ENCODE peak calls at places on chromosome 4, in four cellular contexts. One of them, this sample, is unnamed.

GRCh38 chr4:140819621-140820020 is 63.4 kb upstream of the TBC1D9 start:
- DNase-seq in head of caudate nucleus: no peak
- DNase-seq in naive thymus-derived CD8-positive, alpha-beta T cell: no peak
- DNase-seq in globus pallidus: no peak
- DNase-seq in this sample: no peak

GRCh38 chr4:184388106-184388505 is 86.2 kb downstream of the IRF2 start:
- DNase-seq in naive thymus-derived CD8-positive, alpha-beta T cell: no peak
- DNase-seq in globus pallidus: no peak
- DNase-seq in head of caudate nucleus: no peak
- DNase-seq in this sample: no peak

GRCh38 chr4:56613101-56613862 is 67.8 kb downstream of the HOPX start:
- DNase-seq in globus pallidus: no peak
- DNase-seq in head of caudate nucleus: no peak
- DNase-seq in naive thymus-derived CD8-positive, alpha-beta T cell: no peak
- DNase-seq in this sample: no peak

GRCh38 chr4:67873116-67873515 is 10.7 kb downstream of the TMPRSS11D start:
- DNase-seq in globus pallidus: no peak
- DNase-seq in head of caudate nucleus: no peak
- DNase-seq in naive thymus-derived CD8-positive, alpha-beta T cell: no peak
- DNase-seq in this sample: no peak

GRCh38 chr4:148007303-148007702 is 275.4 kb downstream of the ARHGAP10 start:
- DNase-seq in naive thymus-derived CD8-positive, alpha-beta T cell: no peak
- DNase-seq in globus pallidus: no peak
- DNase-seq in head of caudate nucleus: no peak
- DNase-seq in this sample: no peak

GRCh38 chr4:79049840-79050520 is 110.7 kb upstream of the PAQR3 start:
- DNase-seq in head of caudate nucleus: no peak
- DNase-seq in naive thymus-derived CD8-positive, alpha-beta T cell: no peak
- DNase-seq in globus pallidus: no peak
- DNase-seq in this sample: peak; percentile 7

GRCh38 chr4:138111462-138112000 is 130.6 kb downstream of the SLC7A11 start:
- DNase-seq in head of caudate nucleus: no peak
- DNase-seq in globus pallidus: no peak
- DNase-seq in naive thymus-derived CD8-positive, alpha-beta T cell: no peak
- DNase-seq in this sample: no peak

GRCh38 chr4:116027311-116027710 is 913.9 kb upstream of the NDST4 start:
- DNase-seq in naive thymus-derived CD8-positive, alpha-beta T cell: no peak
- DNase-seq in globus pallidus: no peak
- DNase-seq in head of caudate nucleus: no peak
- DNase-seq in this sample: no peak

GRCh38 chr4:74793757-74794340 is 474 bp downstream of the BTC start:
- DNase-seq in head of caudate nucleus: peak; percentile 33
- DNase-seq in naive thymus-derived CD8-positive, alpha-beta T cell: no peak
- DNase-seq in globus pallidus: no peak
- DNase-seq in this sample: no peak

GRCh38 chr4:82042042-82042441 is 331.7 kb downstream of the HNRNPD start:
- DNase-seq in head of caudate nucleus: no peak
- DNase-seq in naive thymus-derived CD8-positive, alpha-beta T cell: no peak
- DNase-seq in globus pallidus: no peak
- DNase-seq in this sample: no peak